ENCODE peak calls at places on chromosomes 6 and 20, in six cellular contexts. P, B, S, W, F and K are unnamed samples.
A peak's percentile ranks its signal among the peaks of the same experiment; 100 is the strongest.

GRCh38 chr6:138004423-138005287 is 102.6 kb downstream of the PERP start:
- DNase-seq in F (peak; percentile 40), P (peak; percentile 41), W (peak; percentile 18), S (no peak), B (no peak), K (no peak)

GRCh38 chr6:37473364-37474095 is 26.2 kb downstream of the CCDC167 start:
- DNase-seq in F (no peak), P (peak; percentile 33), W (no peak), S (no peak), B (no peak), K (no peak)

GRCh38 chr6:127397729-127398609 is 54.6 kb upstream of the ECHDC1 start:
- DNase-seq in B (no peak), W (no peak), F (peak; percentile 55), S (no peak), P (no peak), K (no peak)

GRCh38 chr6:112188906-112189305 is 65.5 kb downstream of the LAMA4 start:
- DNase-seq in W (no peak), P (peak; percentile 44), B (no peak), F (no peak), S (no peak), K (no peak)

GRCh38 chr6:98124176-98124575 is 710.2 kb upstream of the POU3F2 start:
- DNase-seq in P (no peak), S (no peak), B (no peak), F (no peak), W (no peak), K (no peak)

GRCh38 chr20:689348-689747 is 13.7 kb upstream of the SCRT2 start:
- DNase-seq in B (no peak), F (no peak), W (no peak), S (no peak), P (no peak), K (no peak)

GRCh38 chr6:105192707-105193465 is 13.1 kb upstream of the POPDC3 start:
- DNase-seq in F (no peak), B (no peak), P (peak; percentile 78), W (no peak), S (no peak), K (no peak)

GRCh38 chr6:157814883-157815282 is 8.2 kb upstream of the SNX9 start:
- DNase-seq in S (no peak), W (no peak), B (no peak), P (no peak), F (no peak), K (no peak)

GRCh38 chr6:150027806-150028565 is 2.7 kb upstream of the RAET1L start:
- DNase-seq in S (no peak), F (no peak), W (no peak), P (no peak), B (no peak), K (no peak)

GRCh38 chr6:12749531-12750379 is 33.2 kb downstream of the PHACTR1 start:
- DNase-seq in S (peak; percentile 43), P (no peak), W (no peak), F (peak; percentile 75), B (peak; percentile 83), K (peak; percentile 25)

GRCh38 chr20:54665812-54666211 is 190.4 kb downstream of the DOK5 start:
- DNase-seq in W (no peak), F (no peak), P (no peak), S (no peak), B (no peak), K (no peak)

GRCh38 chr6:43855247-43855646 is 85.2 kb downstream of the VEGFA start:
- DNase-seq in F (no peak), W (no peak), P (no peak), S (no peak), B (no peak), K (no peak)

GRCh38 chr6:53790886-53791285 is 3.9 kb upstream of the LRRC1 start:
- DNase-seq in F (no peak), B (no peak), W (no peak), P (peak; percentile 41), S (no peak), K (no peak)

GRCh38 chr20:3245156-3245555 is 6.2 kb upstream of the SLC4A11 start:
- DNase-seq in F (no peak), B (no peak), S (no peak), P (no peak), W (no peak), K (no peak)

GRCh38 chr20:4132956-4133355 is 117.6 kb upstream of the RNF24 start:
- DNase-seq in W (no peak), F (no peak), S (no peak), P (no peak), B (no peak), K (no peak)

GRCh38 chr6:136077834-136078576 is 172.1 kb downstream of the MTFR2 start:
- DNase-seq in W (peak; percentile 23), P (peak; percentile 96), F (no peak), S (no peak), B (no peak), K (no peak)

GRCh38 chr6:121849477-121849876 is 414.0 kb downstream of the GJA1 start:
- DNase-seq in W (peak; percentile 30), S (peak; percentile 75), P (peak; percentile 73), B (peak; percentile 83), F (peak; percentile 94), K (peak; percentile 85)

GRCh38 chr6:24865161-24865560 is 66.4 kb upstream of the ARMH2 start:
- DNase-seq in B (no peak), W (no peak), P (no peak), S (no peak), F (no peak), K (no peak)

GRCh38 chr6:135647521-135647920 is 150.0 kb upstream of the AHI1 start:
- DNase-seq in B (no peak), W (no peak), P (no peak), F (no peak), S (no peak), K (no peak)

GRCh38 chr6:43773050-43773956 is 3.3 kb downstream of the VEGFA start:
- DNase-seq in B (peak; percentile 72), W (peak; percentile 26), P (peak; percentile 57), F (peak; percentile 79), S (no peak), K (peak; percentile 74)

GRCh38 chr20:45283529-45284065 is 23.0 kb upstream of the RBPJL start:
- DNase-seq in S (no peak), W (no peak), F (no peak), B (no peak), P (no peak), K (no peak)

GRCh38 chr6:127191716-127192115 is 73.2 kb downstream of the RSPO3 start:
- DNase-seq in B (no peak), P (peak; percentile 65), F (no peak), S (no peak), W (no peak), K (no peak)

GRCh38 chr6:131640100-131640499 is 3.0 kb downstream of the ENPP3 start:
- DNase-seq in S (no peak), B (no peak), F (no peak), P (no peak), W (no peak), K (no peak)

GRCh38 chr6:116405663-116406329 is 35.0 kb downstream of the DSE start:
- DNase-seq in P (peak; percentile 86), S (no peak), W (no peak), F (peak; percentile 76), B (peak; percentile 56), K (no peak)

DNA sequence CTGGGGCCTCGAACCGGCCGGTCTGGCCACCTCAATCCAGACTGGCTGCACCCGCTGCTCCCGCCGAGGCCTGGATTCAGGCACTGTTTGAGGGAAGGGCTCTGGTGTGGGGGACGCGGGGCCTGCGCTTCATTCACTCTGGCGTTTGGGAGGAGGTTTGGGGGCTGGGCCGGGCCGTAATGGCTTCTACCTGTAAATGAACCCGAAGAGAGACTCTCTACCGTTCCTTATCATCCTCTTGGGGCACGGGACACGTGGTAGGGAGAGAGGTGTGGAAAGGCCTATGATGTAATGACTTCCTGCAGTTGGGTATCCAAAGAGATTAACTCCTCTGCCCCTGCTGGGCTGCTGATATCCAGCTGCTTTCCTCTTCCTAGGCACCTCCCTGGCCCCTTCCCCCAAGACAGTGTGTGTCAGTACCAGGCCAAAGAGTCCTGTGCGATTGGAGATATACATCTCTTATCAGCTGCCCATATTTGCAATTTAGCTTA is 1.8 kb downstream of the FOXO3 start:
- DNase-seq in P (peak; percentile 81), S (peak; percentile 47), F (peak; percentile 99), W (peak; percentile 39), B (peak; percentile 92), K (peak; percentile 77)
- H2BK120ac ChIP-seq in P (peak overlapping the region; percentile 38), S (no peak overlapping the region), F (no peak overlapping the region), W (no peak overlapping the region), B (no peak overlapping the region), K (no peak overlapping the region)

DNA sequence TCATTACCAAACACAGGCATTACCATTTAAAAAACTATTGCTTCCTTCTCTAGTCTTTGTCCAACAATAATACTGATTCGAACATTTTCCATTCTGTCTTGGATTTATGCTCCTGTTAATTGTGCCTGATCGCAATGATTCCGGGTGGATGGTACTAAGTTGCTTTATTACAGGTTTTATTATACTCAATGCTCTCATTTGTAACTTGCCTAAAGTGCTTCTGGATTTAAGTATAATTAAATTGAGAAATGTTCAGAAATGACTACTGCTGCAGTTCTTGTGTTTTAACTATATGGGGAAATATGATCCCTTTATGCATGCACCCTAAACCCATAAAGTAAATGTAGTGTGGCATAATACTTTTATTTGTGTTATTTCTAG is 7.2 kb downstream of the TFAP2A start:
- DNase-seq in F (no peak), W (no peak), B (no peak), S (no peak), P (no peak), K (no peak)
- H3K27ac ChIP-seq in F (no peak overlapping the region), W (no peak overlapping the region), B (no peak overlapping the region), S (no peak overlapping the region), P (no peak overlapping the region), K (no peak overlapping the region)

GRCh38 chr6:33699739-33700138 is 11.8 kb downstream of the UQCC2 start:
- DNase-seq in F (no peak), P (no peak), W (no peak), S (no peak), B (no peak), K (no peak)

GRCh38 chr6:33705268-33705885 is 6.1 kb downstream of the UQCC2 start:
- DNase-seq in B (no peak), S (no peak), F (no peak), P (peak; percentile 33), W (peak; percentile 22), K (no peak)

GRCh38 chr6:33700391-33701050 is 11.0 kb downstream of the UQCC2 start:
- DNase-seq in S (peak; percentile 59), B (peak; percentile 93), W (peak; percentile 47), F (peak; percentile 94), P (peak; percentile 70), K (peak; percentile 84)

GRCh38 chr6:33704215-33704817 is 7.2 kb downstream of the UQCC2 start:
- DNase-seq in W (no peak), F (no peak), S (no peak), P (no peak), B (no peak), K (no peak)

GRCh38 chr6:33702345-33702977 is 9.0 kb downstream of the UQCC2 start:
- DNase-seq in W (no peak), F (peak; percentile 78), P (peak; percentile 61), B (peak; percentile 54), S (no peak), K (no peak)
- H2BK120ac ChIP-seq in W (no peak overlapping the region), F (no peak overlapping the region), P (no peak overlapping the region), B (no peak overlapping the region), S (no peak overlapping the region), K (no peak overlapping the region)

GRCh38 chr6:92521553-92521952 is 897.8 kb downstream of the EPHA7 start:
- DNase-seq in F (peak; percentile 67), S (no peak), W (no peak), B (no peak), P (no peak), K (no peak)

DNA sequence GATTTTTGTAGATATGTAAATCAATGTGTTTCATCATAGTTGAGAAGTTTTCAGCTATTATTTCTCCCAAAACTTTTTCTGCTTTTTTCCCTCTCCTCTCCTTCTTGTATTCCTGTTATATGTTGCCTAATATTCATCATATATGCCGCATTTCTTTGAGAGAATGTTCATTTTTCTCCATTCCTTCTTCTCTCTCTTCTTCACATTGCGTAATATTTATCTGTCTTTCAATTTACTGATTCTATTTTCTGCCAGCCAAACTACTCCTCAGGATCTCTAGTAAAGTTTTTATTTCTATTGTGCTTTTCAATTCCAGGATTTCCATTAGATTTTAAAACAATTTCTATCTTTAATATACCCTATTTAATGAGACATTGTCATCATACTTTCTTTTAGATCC is 896.8 kb downstream of the EPHA7 start:
- DNase-seq in W (no peak), F (no peak), S (no peak), P (no peak), B (no peak), K (no peak)
- H3K27ac ChIP-seq in W (no peak overlapping the region), F (no peak overlapping the region), S (no peak overlapping the region), P (no peak overlapping the region), B (no peak overlapping the region), K (no peak overlapping the region)